ENCODE peak calls at places on chromosome 6, in five cellular contexts. P is bronchial epithelial cell, A is Panc1, G is AG04450, Y is fibroblast of lung. O is an unnamed sample.

GRCh38 chr6:71410164-71410566 is 121.6 kb downstream of the OGFRL1 start:
- DNase-seq in P (peak), A (peak), G (no peak), Y (no peak), O (peak)

GRCh38 chr6:73491371-73491770 is 29.5 kb downstream of the EEF1A1 start:
- DNase-seq in P (peak), A (no peak), G (no peak), Y (no peak), O (no peak)

GRCh38 chr6:157226761-157227160 is 96.6 kb downstream of the TMEM242 start:
- DNase-seq in P (no peak), A (no peak), G (no peak), Y (no peak), O (no peak)

GRCh38 chr6:157089851-157090250 is 233.5 kb downstream of the TMEM242 start:
- DNase-seq in P (no peak), A (no peak), G (no peak), Y (no peak), O (no peak)

GRCh38 chr6:34630040-34630439 is 66.5 kb downstream of the ILRUN start:
- DNase-seq in P (peak), A (no peak), G (peak), Y (peak), O (peak)

GRCh38 chr6:167654389-167654788 is 172.3 kb upstream of the AFDN start:
- DNase-seq in P (no peak), A (no peak), G (no peak), Y (no peak), O (no peak)

GRCh38 chr6:101663099-101663498 is 269.6 kb downstream of the GRIK2 start:
- DNase-seq in P (no peak), A (no peak), G (no peak), Y (no peak), O (no peak)

GRCh38 chr6:157956171-157956730 is 25.4 kb upstream of the SYNJ2 start:
- DNase-seq in P (no peak), A (no peak), G (no peak), Y (no peak), O (no peak)

GRCh38 chr6:40506956-40507355 is 80.2 kb downstream of the LRFN2 start:
- DNase-seq in P (no peak), A (no peak), G (no peak), Y (no peak), O (no peak)

GRCh38 chr6:9112548-9112947 is 677.2 kb upstream of the SLC35B3 start:
- DNase-seq in P (no peak), A (no peak), G (no peak), Y (no peak), O (no peak)

GRCh38 chr6:144566868-144567615 is 281.9 kb downstream of the UTRN start:
- DNase-seq in P (peak), A (no peak), G (no peak), Y (no peak), O (no peak)

GRCh38 chr6:150142304-150142656 is 564 bp upstream of the PPP1R14C start:
- DNase-seq in P (peak), A (no peak), G (no peak), Y (peak), O (peak)

GRCh38 chr6:28136585-28137457 is 4.9 kb upstream of the ZKSCAN8 start:
- DNase-seq in P (peak), A (peak), G (peak), Y (peak), O (peak)
- TF ChIP-seq CTCF in P (no peak), A (no peak), G (no peak), Y (no peak), O (no peak)

DNA sequence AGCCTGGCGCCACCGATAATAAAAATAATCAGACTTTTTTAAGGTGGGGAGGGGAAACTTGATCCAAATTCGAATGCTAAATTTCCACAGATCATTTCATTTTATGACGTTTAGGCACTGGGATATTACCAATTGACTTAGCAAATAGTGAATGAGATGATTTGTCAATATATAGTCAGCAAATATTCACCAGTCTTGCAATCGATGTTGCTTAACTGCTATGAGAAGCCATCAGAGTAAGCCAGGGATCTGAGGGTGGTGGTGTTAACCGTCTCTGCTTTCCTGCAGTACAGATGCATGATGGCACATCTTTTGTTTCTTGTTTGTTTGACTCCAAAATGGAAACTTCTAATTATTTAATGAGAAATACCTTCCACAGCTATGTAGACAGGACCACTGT is 258.8 kb upstream of the EXOC2 start:
- DNase-seq in P (no peak), A (no peak), G (no peak), Y (no peak), O (no peak)
- TF ChIP-seq CTCF in P (no peak), A (no peak), G (no peak), Y (no peak), O (no peak)

DNA sequence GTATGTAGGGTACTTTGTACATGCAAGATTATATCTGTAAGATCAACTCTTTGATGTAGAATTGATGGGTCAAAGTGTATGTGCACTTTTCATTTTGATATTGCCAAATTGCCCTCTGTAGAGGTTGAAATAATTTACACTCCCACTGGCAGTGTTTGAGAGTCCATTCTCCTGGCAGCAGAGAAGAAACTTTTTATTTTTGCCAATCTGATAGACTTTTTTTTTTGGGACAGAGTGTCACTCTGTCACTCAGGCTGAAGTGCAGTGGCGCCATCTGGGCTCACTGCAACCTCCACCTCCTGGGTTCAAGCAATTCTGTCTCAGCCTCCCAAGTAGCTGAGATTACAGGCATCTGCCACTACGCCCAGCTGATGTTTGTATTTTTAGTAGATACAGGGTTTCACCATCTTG is 199.2 kb downstream of the ZFAND3 start:
- DNase-seq in P (no peak), A (no peak), G (no peak), Y (no peak), O (no peak)
- TF ChIP-seq CTCF in P (no peak), A (peak), G (no peak), Y (no peak), O (no peak)

DNA sequence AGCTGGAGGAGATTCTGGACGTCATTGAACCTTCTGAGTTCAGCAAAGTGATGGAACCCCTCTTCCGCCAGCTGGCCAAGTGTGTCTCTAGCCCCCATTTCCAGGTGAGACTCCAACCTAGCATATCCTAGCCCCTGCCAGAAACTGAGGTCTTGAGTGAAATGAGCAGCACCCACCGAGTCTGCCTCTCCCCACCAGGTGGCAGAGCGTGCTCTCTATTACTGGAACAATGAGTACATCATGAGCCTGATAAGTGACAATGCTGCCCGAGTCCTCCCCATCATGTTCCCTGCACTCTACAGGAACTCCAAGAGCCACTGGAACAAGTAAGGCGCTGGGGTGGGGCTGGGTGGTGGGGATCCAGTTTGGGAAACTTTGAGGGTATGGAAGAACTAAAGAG is 4.6 kb downstream of the MEA1 start:
- DNase-seq in P (peak), A (no peak), G (no peak), Y (peak), O (peak)
- TF ChIP-seq CTCF in P (peak), A (peak), G (peak), Y (peak), O (peak)

GRCh38 chr6:55954436-55954835 is 79.0 kb upstream of the BMP5 start:
- DNase-seq in P (no peak), A (no peak), G (no peak), Y (no peak), O (no peak)
- TF ChIP-seq CTCF in P (no peak), A (no peak), G (no peak), Y (no peak), O (no peak)

GRCh38 chr6:53310751-53311585 is 37.8 kb downstream of the ELOVL5 start:
- DNase-seq in P (no peak), A (no peak), G (no peak), Y (peak), O (no peak)

GRCh38 chr6:53309897-53310291 is 38.9 kb downstream of the ELOVL5 start:
- DNase-seq in P (no peak), A (no peak), G (no peak), Y (no peak), O (no peak)

GRCh38 chr6:53309059-53309896 is 39.5 kb downstream of the ELOVL5 start:
- DNase-seq in P (peak), A (no peak), G (no peak), Y (peak), O (peak)

GRCh38 chr6:53302678-53303360 is 45.9 kb downstream of the ELOVL5 start:
- DNase-seq in P (peak), A (no peak), G (no peak), Y (peak), O (peak)

GRCh38 chr6:53306819-53307347 is 41.9 kb downstream of the ELOVL5 start:
- DNase-seq in P (peak), A (peak), G (no peak), Y (no peak), O (peak)
- TF ChIP-seq CTCF in P (no peak), A (no peak), G (no peak), Y (no peak), O (no peak)

GRCh38 chr6:32166411-32167061 is 2.1 kb downstream of the EGFL8 start:
- DNase-seq in P (no peak), A (no peak), G (no peak), Y (no peak), O (no peak)
- TF ChIP-seq CTCF in P (no peak), A (no peak), G (no peak), Y (no peak), O (no peak)

GRCh38 chr6:2853766-2854393 is 12.2 kb upstream of the SERPINB1 start:
- DNase-seq in P (peak), A (peak), G (no peak), Y (peak), O (peak)
- TF ChIP-seq CTCF in P (peak), A (no peak), G (peak), Y (peak), O (peak)

GRCh38 chr6:56891754-56892153 is 63.2 kb upstream of the BEND6 start:
- DNase-seq in P (no peak), A (no peak), G (peak), Y (no peak), O (peak)
- TF ChIP-seq CTCF in P (no peak), A (peak), G (peak), Y (no peak), O (no peak)

GRCh38 chr6:153831350-153832078 is 207.5 kb upstream of the OPRM1 start:
- DNase-seq in P (no peak), A (no peak), G (no peak), Y (no peak), O (no peak)
- TF ChIP-seq CTCF in P (no peak), A (no peak), G (no peak), Y (no peak), O (no peak)